ENCODE peak calls at places on chromosomes 12 and 14, in nine cellular contexts. One of them, this sample, is unnamed.

GRCh38 chr14:105430535-105430934 is 10.9 kb downstream of the MTA1 start:
- DNase-seq in neural progenitor cell: no peak
- DNase-seq in MM.1S: no peak
- DNase-seq in A549: no peak
- DNase-seq in cardiac muscle cell: no peak
- DNase-seq in K562: no peak
- DNase-seq in CD8-positive, alpha-beta memory T cell: no peak
- DNase-seq in AG04450: no peak
- DNase-seq in testis: no peak
- DNase-seq in this sample: no peak

GRCh38 chr14:105064721-105065143 is 498 bp downstream of the GPR132 start:
- DNase-seq in testis: no peak
- DNase-seq in MM.1S: peak
- DNase-seq in AG04450: no peak
- DNase-seq in cardiac muscle cell: no peak
- DNase-seq in K562: no peak
- DNase-seq in A549: no peak
- DNase-seq in neural progenitor cell: peak
- DNase-seq in CD8-positive, alpha-beta memory T cell: no peak
- DNase-seq in this sample: no peak

GRCh38 chr14:61374284-61374683 is 52.9 kb downstream of the PRKCH start:
- DNase-seq in neural progenitor cell: no peak
- DNase-seq in testis: no peak
- DNase-seq in K562: no peak
- DNase-seq in AG04450: no peak
- DNase-seq in A549: no peak
- DNase-seq in CD8-positive, alpha-beta memory T cell: no peak
- DNase-seq in MM.1S: no peak
- DNase-seq in cardiac muscle cell: no peak
- DNase-seq in this sample: no peak

GRCh38 chr12:12217018-12217359 is 49.9 kb downstream of the LRP6 start:
- DNase-seq in cardiac muscle cell: no peak
- DNase-seq in MM.1S: no peak
- DNase-seq in neural progenitor cell: no peak
- DNase-seq in testis: no peak
- DNase-seq in AG04450: no peak
- DNase-seq in K562: peak
- DNase-seq in A549: no peak
- DNase-seq in CD8-positive, alpha-beta memory T cell: no peak
- DNase-seq in this sample: no peak

GRCh38 chr14:60968671-60969070 is 12.2 kb downstream of the TRMT5 start:
- DNase-seq in testis: no peak
- DNase-seq in A549: no peak
- DNase-seq in MM.1S: no peak
- DNase-seq in CD8-positive, alpha-beta memory T cell: no peak
- DNase-seq in AG04450: no peak
- DNase-seq in neural progenitor cell: no peak
- DNase-seq in cardiac muscle cell: no peak
- DNase-seq in K562: no peak
- DNase-seq in this sample: no peak

GRCh38 chr14:44162197-44162596 is 344.9 kb downstream of the FSCB start:
- DNase-seq in testis: peak
- DNase-seq in CD8-positive, alpha-beta memory T cell: no peak
- DNase-seq in K562: peak
- DNase-seq in neural progenitor cell: no peak
- DNase-seq in cardiac muscle cell: no peak
- DNase-seq in MM.1S: no peak
- DNase-seq in A549: no peak
- DNase-seq in AG04450: no peak
- DNase-seq in this sample: no peak

GRCh38 chr12:52037248-52037861 is 13.9 kb upstream of the NR4A1 start:
- DNase-seq in CD8-positive, alpha-beta memory T cell: no peak
- DNase-seq in AG04450: no peak
- DNase-seq in MM.1S: no peak
- DNase-seq in testis: peak
- DNase-seq in cardiac muscle cell: peak
- DNase-seq in neural progenitor cell: peak
- DNase-seq in A549: no peak
- DNase-seq in K562: no peak
- DNase-seq in this sample: no peak

GRCh38 chr12:29088611-29089219 is 60.4 kb upstream of the FAR2 start:
- DNase-seq in MM.1S: peak
- DNase-seq in K562: peak
- DNase-seq in neural progenitor cell: no peak
- DNase-seq in testis: no peak
- DNase-seq in CD8-positive, alpha-beta memory T cell: no peak
- DNase-seq in AG04450: no peak
- DNase-seq in A549: peak
- DNase-seq in cardiac muscle cell: no peak
- DNase-seq in this sample: no peak

GRCh38 chr14:100130471-100130870 is 29.0 kb downstream of the DEGS2 start:
- DNase-seq in cardiac muscle cell: no peak
- DNase-seq in CD8-positive, alpha-beta memory T cell: no peak
- DNase-seq in K562: no peak
- DNase-seq in MM.1S: no peak
- DNase-seq in neural progenitor cell: no peak
- DNase-seq in AG04450: no peak
- DNase-seq in A549: no peak
- DNase-seq in testis: no peak
- DNase-seq in this sample: no peak

GRCh38 chr14:100129161-100129589 is 30.3 kb downstream of the DEGS2 start:
- DNase-seq in cardiac muscle cell: no peak
- DNase-seq in K562: no peak
- DNase-seq in CD8-positive, alpha-beta memory T cell: no peak
- DNase-seq in MM.1S: no peak
- DNase-seq in AG04450: no peak
- DNase-seq in neural progenitor cell: no peak
- DNase-seq in testis: no peak
- DNase-seq in A549: no peak
- DNase-seq in this sample: no peak

GRCh38 chr14:100132161-100132902 is 27.1 kb downstream of the DEGS2 start:
- DNase-seq in AG04450: no peak
- DNase-seq in testis: peak
- DNase-seq in MM.1S: no peak
- DNase-seq in cardiac muscle cell: no peak
- DNase-seq in K562: peak
- DNase-seq in neural progenitor cell: no peak
- DNase-seq in CD8-positive, alpha-beta memory T cell: no peak
- DNase-seq in A549: no peak
- DNase-seq in this sample: no peak

GRCh38 chr14:100132903-100133510 is 26.4 kb downstream of the DEGS2 start:
- DNase-seq in A549: no peak
- DNase-seq in K562: no peak
- DNase-seq in MM.1S: no peak
- DNase-seq in testis: no peak
- DNase-seq in neural progenitor cell: no peak
- DNase-seq in cardiac muscle cell: no peak
- DNase-seq in CD8-positive, alpha-beta memory T cell: no peak
- DNase-seq in AG04450: no peak
- DNase-seq in this sample: no peak

DNA sequence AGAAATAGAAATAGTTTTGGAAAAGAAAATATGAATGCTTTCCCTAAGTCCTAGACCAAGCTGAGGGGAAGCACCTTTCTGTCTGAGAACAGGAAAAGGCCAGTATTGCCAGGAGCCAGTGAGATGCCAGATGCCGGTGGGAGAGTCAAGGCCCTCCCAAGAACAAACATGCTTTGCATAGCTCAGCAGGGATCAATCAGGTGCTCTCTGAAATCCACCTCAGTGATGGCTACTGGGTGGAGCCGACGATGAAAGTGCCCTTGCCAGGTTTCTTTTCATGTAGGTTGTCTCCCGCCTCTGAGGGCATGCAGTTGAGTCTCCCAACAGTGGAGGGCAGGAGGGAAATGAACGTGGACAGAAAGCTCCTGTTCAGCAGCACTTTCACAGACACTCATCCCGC is 28.3 kb downstream of the DEGS2 start:
- DNase-seq in testis: no peak
- DNase-seq in neural progenitor cell: no peak
- DNase-seq in K562: no peak
- DNase-seq in AG04450: no peak
- DNase-seq in cardiac muscle cell: no peak
- DNase-seq in CD8-positive, alpha-beta memory T cell: no peak
- DNase-seq in A549: no peak
- DNase-seq in MM.1S: no peak
- DNase-seq in this sample: no peak
- H3K27ac ChIP-seq in testis: no peak
- H3K27ac ChIP-seq in neural progenitor cell: no peak
- H3K27ac ChIP-seq in K562: no peak
- H3K27ac ChIP-seq in AG04450: no peak
- H3K27ac ChIP-seq in cardiac muscle cell: no peak
- H3K27ac ChIP-seq in CD8-positive, alpha-beta memory T cell: no peak
- H3K27ac ChIP-seq in A549: no peak
- H3K27ac ChIP-seq in MM.1S: no peak
- H3K27ac ChIP-seq in this sample: no peak

GRCh38 chr14:35158951-35159653 is 36.8 kb downstream of the PRORP start:
- DNase-seq in CD8-positive, alpha-beta memory T cell: no peak
- DNase-seq in K562: no peak
- DNase-seq in A549: no peak
- DNase-seq in cardiac muscle cell: no peak
- DNase-seq in AG04450: no peak
- DNase-seq in neural progenitor cell: peak
- DNase-seq in testis: no peak
- DNase-seq in MM.1S: no peak
- DNase-seq in this sample: no peak

GRCh38 chr14:35163384-35163783 is 41.0 kb downstream of the PRORP start:
- DNase-seq in K562: no peak
- DNase-seq in testis: no peak
- DNase-seq in MM.1S: no peak
- DNase-seq in CD8-positive, alpha-beta memory T cell: no peak
- DNase-seq in AG04450: no peak
- DNase-seq in neural progenitor cell: no peak
- DNase-seq in cardiac muscle cell: no peak
- DNase-seq in A549: no peak
- DNase-seq in this sample: no peak

GRCh38 chr14:35158491-35158890 is 36.1 kb downstream of the PRORP start:
- DNase-seq in MM.1S: no peak
- DNase-seq in K562: no peak
- DNase-seq in A549: no peak
- DNase-seq in testis: no peak
- DNase-seq in AG04450: no peak
- DNase-seq in CD8-positive, alpha-beta memory T cell: no peak
- DNase-seq in cardiac muscle cell: no peak
- DNase-seq in neural progenitor cell: no peak
- DNase-seq in this sample: no peak

GRCh38 chr14:35161231-35161630 is 38.9 kb downstream of the PRORP start:
- DNase-seq in AG04450: no peak
- DNase-seq in cardiac muscle cell: no peak
- DNase-seq in testis: no peak
- DNase-seq in CD8-positive, alpha-beta memory T cell: no peak
- DNase-seq in MM.1S: peak
- DNase-seq in neural progenitor cell: no peak
- DNase-seq in A549: no peak
- DNase-seq in K562: no peak
- DNase-seq in this sample: no peak

DNA sequence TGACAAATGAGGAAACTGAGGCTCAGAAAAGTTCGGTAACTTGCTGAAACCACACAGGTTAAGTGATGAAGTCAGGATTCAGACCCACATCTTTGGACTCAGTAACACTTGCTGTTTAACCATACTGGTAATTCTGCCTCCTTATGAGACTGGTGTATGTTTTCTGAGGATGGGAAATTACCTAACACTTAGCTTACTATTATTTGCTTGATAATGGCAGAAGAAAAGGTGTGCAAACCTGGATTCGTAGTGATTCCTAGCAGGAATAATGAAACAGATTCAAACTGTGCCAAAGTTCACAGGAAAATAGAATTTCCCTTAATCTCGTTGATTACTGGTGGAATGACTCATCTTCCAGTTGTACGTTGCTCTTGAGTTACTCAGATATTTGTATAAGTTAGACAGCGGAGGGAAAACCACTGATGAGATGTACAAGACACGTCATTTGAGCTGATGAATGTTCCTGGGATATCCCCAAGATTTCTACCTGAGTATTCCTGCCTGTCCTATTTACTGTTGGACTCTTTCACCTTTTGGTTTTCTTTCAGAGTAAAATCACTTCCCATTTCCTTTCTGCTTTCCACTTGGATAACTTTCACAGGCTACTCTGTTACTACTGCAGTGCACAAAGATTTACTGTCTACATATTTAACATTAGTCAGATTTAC is 37.5 kb downstream of the PRORP start:
- DNase-seq in neural progenitor cell: no peak
- DNase-seq in K562: peak
- DNase-seq in AG04450: peak
- DNase-seq in MM.1S: no peak
- DNase-seq in testis: no peak
- DNase-seq in cardiac muscle cell: no peak
- DNase-seq in A549: peak
- DNase-seq in CD8-positive, alpha-beta memory T cell: no peak
- DNase-seq in this sample: no peak
- H3K27ac ChIP-seq in neural progenitor cell: no peak
- H3K27ac ChIP-seq in K562: peak
- H3K27ac ChIP-seq in AG04450: no peak
- H3K27ac ChIP-seq in MM.1S: no peak
- H3K27ac ChIP-seq in testis: no peak
- H3K27ac ChIP-seq in cardiac muscle cell: no peak
- H3K27ac ChIP-seq in A549: peak
- H3K27ac ChIP-seq in CD8-positive, alpha-beta memory T cell: no peak
- H3K27ac ChIP-seq in this sample: no peak

GRCh38 chr14:59161571-59162175 is 26.8 kb upstream of the DAAM1 start:
- DNase-seq in testis: no peak
- DNase-seq in neural progenitor cell: peak
- DNase-seq in cardiac muscle cell: peak
- DNase-seq in AG04450: peak
- DNase-seq in CD8-positive, alpha-beta memory T cell: no peak
- DNase-seq in K562: no peak
- DNase-seq in A549: peak
- DNase-seq in MM.1S: no peak
- DNase-seq in this sample: no peak
- H3K27ac ChIP-seq in testis: no peak
- H3K27ac ChIP-seq in neural progenitor cell: no peak
- H3K27ac ChIP-seq in cardiac muscle cell: peak
- H3K27ac ChIP-seq in AG04450: peak
- H3K27ac ChIP-seq in CD8-positive, alpha-beta memory T cell: no peak
- H3K27ac ChIP-seq in K562: no peak
- H3K27ac ChIP-seq in A549: peak
- H3K27ac ChIP-seq in MM.1S: no peak
- H3K27ac ChIP-seq in this sample: no peak

GRCh38 chr12:107402041-107403022 is 283.3 kb upstream of the PWP1 start:
- DNase-seq in MM.1S: peak
- DNase-seq in AG04450: no peak
- DNase-seq in testis: peak
- DNase-seq in neural progenitor cell: peak
- DNase-seq in CD8-positive, alpha-beta memory T cell: peak
- DNase-seq in A549: peak
- DNase-seq in K562: peak
- DNase-seq in cardiac muscle cell: peak
- DNase-seq in this sample: peak

GRCh38 chr12:107404981-107405380 is 280.6 kb upstream of the PWP1 start:
- DNase-seq in A549: peak
- DNase-seq in AG04450: no peak
- DNase-seq in cardiac muscle cell: peak
- DNase-seq in neural progenitor cell: peak
- DNase-seq in MM.1S: peak
- DNase-seq in K562: peak
- DNase-seq in CD8-positive, alpha-beta memory T cell: no peak
- DNase-seq in testis: peak
- DNase-seq in this sample: no peak

GRCh38 chr12:107406932-107407331 is 278.7 kb upstream of the PWP1 start:
- DNase-seq in cardiac muscle cell: no peak
- DNase-seq in neural progenitor cell: no peak
- DNase-seq in MM.1S: no peak
- DNase-seq in AG04450: no peak
- DNase-seq in K562: no peak
- DNase-seq in CD8-positive, alpha-beta memory T cell: no peak
- DNase-seq in testis: no peak
- DNase-seq in A549: no peak
- DNase-seq in this sample: no peak

GRCh38 chr12:107400686-107401447 is 284.7 kb upstream of the PWP1 start:
- DNase-seq in MM.1S: no peak
- DNase-seq in K562: no peak
- DNase-seq in CD8-positive, alpha-beta memory T cell: peak
- DNase-seq in neural progenitor cell: no peak
- DNase-seq in testis: no peak
- DNase-seq in cardiac muscle cell: no peak
- DNase-seq in A549: no peak
- DNase-seq in AG04450: no peak
- DNase-seq in this sample: no peak

GRCh38 chr12:107405436-107405835 is 280.2 kb upstream of the PWP1 start:
- DNase-seq in MM.1S: no peak
- DNase-seq in CD8-positive, alpha-beta memory T cell: no peak
- DNase-seq in cardiac muscle cell: no peak
- DNase-seq in neural progenitor cell: no peak
- DNase-seq in K562: no peak
- DNase-seq in A549: no peak
- DNase-seq in AG04450: no peak
- DNase-seq in testis: no peak
- DNase-seq in this sample: no peak
- H3K27ac ChIP-seq in MM.1S: no peak
- H3K27ac ChIP-seq in CD8-positive, alpha-beta memory T cell: no peak
- H3K27ac ChIP-seq in cardiac muscle cell: no peak
- H3K27ac ChIP-seq in neural progenitor cell: no peak
- H3K27ac ChIP-seq in K562: no peak
- H3K27ac ChIP-seq in A549: peak
- H3K27ac ChIP-seq in AG04450: no peak
- H3K27ac ChIP-seq in testis: no peak
- H3K27ac ChIP-seq in this sample: no peak